ENCODE peak calls at places on chromosomes 7 and 10, in six cellular contexts. E is iris pigment epithelial cell; M is NCI-H460; O is stimulated activated CD4-positive, alpha-beta T cell treated with anti-CD3 and anti-CD28 coated beads, Interleukin-15, amount 100 ng/mL, for 48 hours; S is GOT3; N is left cardiac atrium. T is an unnamed sample.

GRCh38 chr7:68015098-68015497 is 1018.5 kb downstream of the TYW1 start:
- DNase-seq in S (no peak), M (no peak), O (no peak), N (no peak), E (no peak), T (no peak)

GRCh38 chr10:100186813-100187212 is 984 bp upstream of the ERLIN1 start:
- DNase-seq in O (peak), M (no peak), S (no peak), N (no peak), E (no peak), T (no peak)

GRCh38 chr7:115475774-115476407 is 554.0 kb downstream of the MDFIC start:
- DNase-seq in E (no peak), M (no peak), N (no peak), S (no peak), O (no peak), T (no peak)

GRCh38 chr7:18666107-18666728 is 170.7 kb downstream of the HDAC9 start:
- DNase-seq in M (peak), E (peak), O (peak), N (peak), S (peak), T (peak)

GRCh38 chr7:111026806-111027205 is 64.1 kb upstream of the LRRN3 start:
- DNase-seq in N (no peak), O (no peak), S (no peak), M (no peak), E (no peak), T (no peak)

GRCh38 chr7:77482015-77482414 is 55.1 kb upstream of the PTPN12 start:
- DNase-seq in N (no peak), M (no peak), E (peak), O (no peak), S (no peak), T (peak)

GRCh38 chr10:95784279-95784913 is 28.4 kb downstream of the ENTPD1 start:
- DNase-seq in O (no peak), N (no peak), S (no peak), E (no peak), M (no peak), T (no peak)

GRCh38 chr10:21368022-21368582 is 157.4 kb downstream of the SKIDA1 start:
- DNase-seq in M (no peak), N (no peak), O (no peak), S (no peak), E (no peak), T (no peak)

GRCh38 chr10:60573342-60573741 is 183.7 kb upstream of the ANK3 start:
- DNase-seq in N (no peak), S (no peak), O (peak), E (peak), M (no peak), T (no peak)

GRCh38 chr7:155353256-155353897 is 55.7 kb downstream of the INSIG1 start:
- DNase-seq in M (no peak), S (no peak), N (no peak), E (no peak), O (no peak), T (no peak)

GRCh38 chr10:79266543-79267312 is 80.5 kb upstream of the PPIF start:
- DNase-seq in E (peak), O (no peak), M (no peak), S (no peak), N (peak), T (peak)

GRCh38 chr10:93080350-93081046 is 6.8 kb downstream of the CYP26A1 start:
- DNase-seq in E (peak), M (peak), S (no peak), N (no peak), O (peak), T (peak)

GRCh38 chr7:90747521-90747920 is 151.4 kb downstream of the CDK14 start:
- DNase-seq in N (no peak), S (no peak), O (no peak), E (no peak), M (no peak), T (no peak)

GRCh38 chr10:130748409-130749057 is 563.0 kb downstream of the TCERG1L start:
- DNase-seq in S (no peak), E (no peak), M (no peak), O (no peak), N (no peak), T (no peak)

GRCh38 chr10:126926568-126926967 is 21.3 kb downstream of the DOCK1 start:
- DNase-seq in O (no peak), E (no peak), M (no peak), N (no peak), S (no peak), T (no peak)

GRCh38 chr10:96390460-96390864 is 31.7 kb upstream of the OPALIN start:
- DNase-seq in S (no peak), M (no peak), O (no peak), N (peak), E (no peak), T (no peak)

GRCh38 chr10:133132711-133133291 is 27.2 kb upstream of the KNDC1 start:
- DNase-seq in M (no peak), O (no peak), S (no peak), E (no peak), N (no peak), T (peak)

GRCh38 chr10:5076615-5077014 is 17.6 kb upstream of the AKR1C3 start:
- DNase-seq in S (no peak), N (no peak), E (no peak), M (no peak), O (no peak), T (no peak)